ENCODE peak calls at places on chromosomes 1 and 21, in seven cellular contexts. L is NCI-H1417; V is NT2/D1; N is choroid plexus epithelial cell; A is MV-4-11; Y is fibroblast of mammary gland; T is stimulated activated CD8-positive, alpha-beta memory T cell treated with anti-CD3 and anti-CD28 coated beads, Interleukin-2, amount 100 ng/mL, for 1 hour. K is an unnamed sample.

GRCh38 chr1:47194314-47194713 is 4.5 kb upstream of the PDZK1IP1 start:
- DNase-seq in V (no peak), T (no peak), N (no peak), Y (no peak), L (no peak), A (no peak), K (no peak)

GRCh38 chr21:42618713-42619112 is 34.7 kb upstream of the PDE9A start:
- DNase-seq in N (no peak), L (no peak), V (no peak), A (no peak), Y (no peak), T (no peak), K (peak)

GRCh38 chr1:225451840-225452515 is 24.1 kb upstream of the LBR start:
- DNase-seq in Y (no peak), T (no peak), L (no peak), V (no peak), N (no peak), A (no peak), K (no peak)

GRCh38 chr1:153288634-153289275 is 24.0 kb downstream of the PGLYRP3 start:
- DNase-seq in Y (no peak), N (no peak), V (peak), L (no peak), A (no peak), T (no peak), K (peak)

GRCh38 chr1:20404466-20404865 is 81.5 kb downstream of the CAMK2N1 start:
- DNase-seq in Y (no peak), L (peak), A (no peak), N (no peak), V (no peak), T (no peak), K (no peak)

GRCh38 chr1:39648496-39648895 is 9.1 kb upstream of the HEYL start:
- DNase-seq in L (no peak), N (peak), T (no peak), A (no peak), Y (peak), V (no peak), K (no peak)

GRCh38 chr1:202684716-202685115 is 25.5 kb downstream of the SYT2 start:
- DNase-seq in T (no peak), V (no peak), N (no peak), A (no peak), Y (no peak), L (peak), K (peak)

GRCh38 chr1:223326776-223327175 is 37.2 kb downstream of the SUSD4 start:
- DNase-seq in N (no peak), V (no peak), L (no peak), A (no peak), Y (peak), T (no peak), K (no peak)

GRCh38 chr21:42404534-42404933 is 832 bp downstream of the UBASH3A start:
- DNase-seq in N (no peak), A (no peak), T (no peak), L (no peak), V (no peak), Y (no peak), K (no peak)

GRCh38 chr1:204094262-204095247 is 21.6 kb downstream of the SOX13 start:
- DNase-seq in A (peak), V (no peak), N (no peak), T (no peak), Y (no peak), L (no peak), K (no peak)

GRCh38 chr1:10644307-10645128 is 151.9 kb downstream of the CASZ1 start:
- DNase-seq in V (no peak), Y (peak), T (no peak), L (no peak), A (peak), N (no peak), K (no peak)

GRCh38 chr1:205191617-205192016 is 19.9 kb downstream of the DSTYK start:
- DNase-seq in L (no peak), T (no peak), Y (no peak), N (no peak), A (no peak), V (peak), K (no peak)

GRCh38 chr1:210938416-210938925 is 195.5 kb downstream of the KCNH1 start:
- DNase-seq in N (no peak), T (no peak), L (no peak), Y (no peak), V (no peak), A (no peak), K (no peak)

GRCh38 chr1:91523462-91523861 is 22.8 kb downstream of the CDC7 start:
- DNase-seq in Y (no peak), V (no peak), L (no peak), N (no peak), T (no peak), A (no peak), K (no peak)

GRCh38 chr1:39046811-39047210 is 20.7 kb downstream of the NDUFS5 start:
- DNase-seq in N (no peak), V (no peak), Y (peak), L (no peak), A (no peak), T (no peak), K (no peak)

GRCh38 chr1:91643431-91643830 is 142.8 kb downstream of the CDC7 start:
- DNase-seq in N (no peak), A (no peak), V (no peak), Y (no peak), L (no peak), T (no peak), K (no peak)

GRCh38 chr1:170200665-170201397 is 55.1 kb downstream of the NTMT2 start:
- DNase-seq in L (no peak), A (no peak), V (no peak), N (peak), Y (peak), T (no peak), K (no peak)

GRCh38 chr1:108878678-108879077 is 1.9 kb downstream of the GPSM2 start:
- DNase-seq in V (no peak), Y (peak), T (no peak), L (peak), N (no peak), A (no peak), K (peak)

GRCh38 chr21:32207096-32207716 is 71.6 kb downstream of the MIS18A start:
- DNase-seq in T (no peak), Y (no peak), A (no peak), L (peak), V (no peak), N (no peak), K (peak)

GRCh38 chr1:147676306-147677085 is 6.2 kb upstream of the ACP6 start:
- DNase-seq in Y (peak), A (no peak), L (no peak), V (no peak), T (no peak), N (peak), K (peak)

GRCh38 chr1:56451491-56451890 is 127.9 kb downstream of the PLPP3 start:
- DNase-seq in T (no peak), Y (no peak), V (no peak), A (no peak), L (no peak), N (no peak), K (no peak)

GRCh38 chr1:38258085-38258484 is 211.5 kb upstream of the POU3F1 start:
- DNase-seq in T (no peak), A (no peak), V (no peak), L (peak), Y (no peak), N (no peak), K (no peak)

GRCh38 chr1:147771216-147772125 is 11.1 kb upstream of the GJA5 start:
- DNase-seq in T (no peak), A (no peak), L (no peak), N (no peak), Y (peak), V (no peak), K (no peak)

GRCh38 chr1:43545686-43546387 is 15.2 kb downstream of the PTPRF start:
- DNase-seq in V (peak), L (peak), N (peak), Y (no peak), T (no peak), A (no peak), K (peak)

GRCh38 chr1:182146286-182146685 is 84.8 kb upstream of the ZNF648 start:
- DNase-seq in N (no peak), L (no peak), Y (no peak), T (no peak), A (no peak), V (no peak), K (peak)

GRCh38 chr1:15948600-15949452 is 27.1 kb downstream of the ZBTB17 start:
- DNase-seq in A (peak), L (no peak), V (no peak), Y (peak), N (peak), T (no peak), K (no peak)

GRCh38 chr1:227776277-227776676 is 39.2 kb upstream of the PRSS38 start:
- DNase-seq in T (no peak), V (no peak), L (no peak), N (peak), A (no peak), Y (peak), K (no peak)

GRCh38 chr1:212858461-212859265 is 588 bp downstream of the FLVCR1 start:
- DNase-seq in L (peak), Y (peak), V (peak), A (no peak), T (no peak), N (peak), K (peak)

GRCh38 chr1:45266151-45266801 is 59.9 kb upstream of the ZSWIM5 start:
- DNase-seq in L (no peak), V (no peak), A (no peak), T (no peak), N (peak), Y (peak), K (no peak)

GRCh38 chr1:92784051-92784638 is 763 bp downstream of the EVI5 start:
- DNase-seq in T (peak), A (peak), V (no peak), Y (peak), L (no peak), N (peak), K (no peak)

GRCh38 chr1:43405219-43405875 is 15.6 kb downstream of the SZT2 start:
- DNase-seq in A (no peak), V (no peak), Y (peak), L (no peak), T (no peak), N (peak), K (no peak)

GRCh38 chr1:208107817-208108608 is 136.2 kb downstream of the PLXNA2 start:
- DNase-seq in N (peak), V (no peak), Y (peak), A (no peak), T (no peak), L (no peak), K (no peak)

GRCh38 chr1:93641527-93641926 is 40.1 kb downstream of the BCAR3 start:
- DNase-seq in L (no peak), T (no peak), N (peak), A (no peak), V (no peak), Y (peak), K (no peak)

GRCh38 chr1:12383001-12383400 is 153.2 kb downstream of the VPS13D start:
- DNase-seq in Y (no peak), N (no peak), L (no peak), V (no peak), T (no peak), A (no peak), K (no peak)

GRCh38 chr1:108016451-108016920 is 51.5 kb upstream of the VAV3 start:
- DNase-seq in A (peak), V (no peak), N (peak), L (no peak), Y (peak), T (no peak), K (no peak)

GRCh38 chr1:22366346-22366745 is 85.3 kb upstream of the ZBTB40 start:
- DNase-seq in T (no peak), L (no peak), V (no peak), A (no peak), Y (no peak), N (no peak), K (no peak)

GRCh38 chr1:22287946-22288520 is 145.1 kb upstream of the WNT4 start:
- DNase-seq in V (no peak), A (no peak), L (no peak), Y (no peak), T (no peak), N (no peak), K (no peak)

K was measured in NCI-H146.